ENCODE peak calls at places on chromosome 3, in six cellular contexts. One of them, this sample, is unnamed.

GRCh38 chr3:147368561-147369151 is 37.7 kb downstream of the ZIC4 start:
- DNase-seq in NT2/D1: no peak
- DNase-seq in H1: no peak
- DNase-seq in K562: no peak
- DNase-seq in HepG2: peak
- DNase-seq in GM12878: no peak
- DNase-seq in this sample: no peak

GRCh38 chr3:158097141-158097540 is 9.1 kb downstream of the SHOX2 start:
- DNase-seq in NT2/D1: no peak
- DNase-seq in H1: no peak
- DNase-seq in K562: no peak
- DNase-seq in HepG2: no peak
- DNase-seq in GM12878: no peak
- DNase-seq in this sample: no peak

GRCh38 chr3:123027292-123028232 is at the start of gene SEMA5B:
- DNase-seq in NT2/D1: peak
- DNase-seq in H1: no peak
- DNase-seq in K562: peak
- DNase-seq in HepG2: no peak
- DNase-seq in GM12878: no peak
- DNase-seq in this sample: no peak

GRCh38 chr3:14523792-14524191 is 16.4 kb downstream of the GRIP2 start:
- DNase-seq in NT2/D1: no peak
- DNase-seq in H1: no peak
- DNase-seq in K562: no peak
- DNase-seq in HepG2: no peak
- DNase-seq in GM12878: no peak
- DNase-seq in this sample: no peak

GRCh38 chr3:73504255-73504654 is 120.5 kb downstream of the PDZRN3 start:
- DNase-seq in NT2/D1: no peak
- DNase-seq in H1: no peak
- DNase-seq in K562: no peak
- DNase-seq in HepG2: no peak
- DNase-seq in GM12878: no peak
- DNase-seq in this sample: no peak

GRCh38 chr3:172658344-172659245 is 52.3 kb downstream of the NCEH1 start:
- DNase-seq in NT2/D1: no peak
- DNase-seq in H1: no peak
- DNase-seq in K562: peak
- DNase-seq in HepG2: peak
- DNase-seq in GM12878: no peak
- DNase-seq in this sample: peak

GRCh38 chr3:154749514-154749913 is 319.5 kb upstream of the GPR149 start:
- DNase-seq in NT2/D1: no peak
- DNase-seq in H1: no peak
- DNase-seq in K562: peak
- DNase-seq in HepG2: no peak
- DNase-seq in GM12878: no peak
- DNase-seq in this sample: no peak

GRCh38 chr3:19960670-19961069 is 13.8 kb downstream of the RAB5A start:
- DNase-seq in NT2/D1: no peak
- DNase-seq in H1: no peak
- DNase-seq in K562: no peak
- DNase-seq in HepG2: no peak
- DNase-seq in GM12878: no peak
- DNase-seq in this sample: no peak

GRCh38 chr3:192887047-192887446 is 30.6 kb downstream of the MB21D2 start:
- DNase-seq in NT2/D1: no peak
- DNase-seq in H1: no peak
- DNase-seq in K562: no peak
- DNase-seq in HepG2: peak
- DNase-seq in GM12878: no peak
- DNase-seq in this sample: peak

GRCh38 chr3:169278667-169279066 is 384.8 kb downstream of the MECOM start:
- DNase-seq in NT2/D1: no peak
- DNase-seq in H1: no peak
- DNase-seq in K562: no peak
- DNase-seq in HepG2: no peak
- DNase-seq in GM12878: no peak
- DNase-seq in this sample: no peak

GRCh38 chr3:46849098-46849631 is 14.1 kb downstream of the MYL3 start:
- DNase-seq in NT2/D1: no peak
- DNase-seq in H1: no peak
- DNase-seq in K562: no peak
- DNase-seq in HepG2: no peak
- DNase-seq in GM12878: no peak
- DNase-seq in this sample: no peak

GRCh38 chr3:46846624-46847542 is 16.4 kb downstream of the MYL3 start:
- DNase-seq in NT2/D1: no peak
- DNase-seq in H1: no peak
- DNase-seq in K562: no peak
- DNase-seq in HepG2: no peak
- DNase-seq in GM12878: no peak
- DNase-seq in this sample: no peak

GRCh38 chr3:46847744-46848143 is 15.5 kb downstream of the MYL3 start:
- DNase-seq in NT2/D1: no peak
- DNase-seq in H1: no peak
- DNase-seq in K562: no peak
- DNase-seq in HepG2: no peak
- DNase-seq in GM12878: no peak
- DNase-seq in this sample: no peak

GRCh38 chr3:46849686-46850467 is 13.4 kb downstream of the MYL3 start:
- DNase-seq in NT2/D1: no peak
- DNase-seq in H1: no peak
- DNase-seq in K562: no peak
- DNase-seq in HepG2: no peak
- DNase-seq in GM12878: no peak
- DNase-seq in this sample: no peak

GRCh38 chr3:46848271-46849097 is 14.8 kb downstream of the MYL3 start:
- DNase-seq in NT2/D1: peak
- DNase-seq in H1: no peak
- DNase-seq in K562: peak
- DNase-seq in HepG2: no peak
- DNase-seq in GM12878: no peak
- DNase-seq in this sample: no peak
- TF ChIP-seq YY1 in NT2/D1: no peak
- TF ChIP-seq YY1 in H1: no peak
- TF ChIP-seq YY1 in K562: peak
- TF ChIP-seq YY1 in HepG2: no peak
- TF ChIP-seq YY1 in GM12878: no peak
- TF ChIP-seq YY1 in this sample: no peak

GRCh38 chr3:190183121-190183520 is 62.4 kb upstream of the P3H2 start:
- DNase-seq in NT2/D1: no peak
- DNase-seq in H1: no peak
- DNase-seq in K562: no peak
- DNase-seq in HepG2: no peak
- DNase-seq in GM12878: no peak
- DNase-seq in this sample: no peak
- TF ChIP-seq ZNF274 in NT2/D1: no peak
- TF ChIP-seq ZNF274 in H1: no peak
- TF ChIP-seq ZNF274 in K562: no peak
- TF ChIP-seq ZNF274 in HepG2: no peak
- TF ChIP-seq ZNF274 in GM12878: no peak
- TF ChIP-seq ZNF274 in this sample: no peak

GRCh38 chr3:184757010-184757651 is 45.3 kb upstream of the MAGEF1 start:
- DNase-seq in NT2/D1: no peak
- DNase-seq in H1: no peak
- DNase-seq in K562: no peak
- DNase-seq in HepG2: no peak
- DNase-seq in GM12878: no peak
- DNase-seq in this sample: no peak
- TF ChIP-seq YY1 in NT2/D1: no peak
- TF ChIP-seq YY1 in H1: no peak
- TF ChIP-seq YY1 in K562: no peak
- TF ChIP-seq YY1 in HepG2: no peak
- TF ChIP-seq YY1 in GM12878: no peak
- TF ChIP-seq YY1 in this sample: no peak

DNA sequence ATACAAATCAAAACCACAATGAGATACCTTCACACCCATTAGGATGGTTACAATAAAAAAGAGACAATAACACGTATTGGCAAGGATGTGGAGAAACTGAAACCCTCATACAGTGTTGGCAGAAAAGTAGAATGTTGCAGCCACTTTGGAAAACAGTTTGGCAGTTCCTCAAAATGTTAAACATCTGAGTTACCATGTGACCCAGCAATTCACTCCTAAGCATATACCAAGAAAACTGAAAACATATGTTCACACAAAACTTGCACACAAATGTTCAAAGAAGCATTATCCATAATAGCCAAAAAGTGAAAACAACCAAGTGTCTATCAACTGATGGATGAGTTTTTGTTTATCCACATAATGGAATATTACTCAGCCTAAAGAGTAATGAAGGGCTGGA is 166.9 kb upstream of the FAM3D start:
- DNase-seq in NT2/D1: no peak
- DNase-seq in H1: no peak
- DNase-seq in K562: no peak
- DNase-seq in HepG2: no peak
- DNase-seq in GM12878: no peak
- DNase-seq in this sample: no peak
- TF ChIP-seq ZNF274 in NT2/D1: no peak
- TF ChIP-seq ZNF274 in H1: no peak
- TF ChIP-seq ZNF274 in K562: no peak
- TF ChIP-seq ZNF274 in HepG2: no peak
- TF ChIP-seq ZNF274 in GM12878: no peak
- TF ChIP-seq ZNF274 in this sample: no peak

DNA sequence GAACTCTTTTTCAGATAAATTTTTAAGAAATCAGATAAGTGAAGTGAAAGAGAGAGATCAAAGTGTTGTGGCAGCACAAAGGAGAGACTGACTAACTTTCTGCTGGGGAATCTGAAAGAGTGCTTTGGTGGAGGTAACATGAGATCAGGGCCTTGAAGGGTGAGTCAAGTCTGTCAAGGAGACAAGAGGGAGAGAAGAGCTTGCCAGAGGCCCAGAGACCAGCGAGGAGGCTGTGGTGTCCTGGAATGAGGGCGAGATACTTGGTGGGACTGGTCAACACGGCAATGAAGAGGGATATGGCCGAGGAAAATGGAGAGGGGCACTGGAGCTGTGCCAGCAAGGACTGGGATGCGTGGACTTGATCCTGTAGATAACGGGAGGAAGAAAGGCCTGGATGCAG is 4.6 kb downstream of the TADA3 start:
- DNase-seq in NT2/D1: no peak
- DNase-seq in H1: no peak
- DNase-seq in K562: peak
- DNase-seq in HepG2: no peak
- DNase-seq in GM12878: no peak
- DNase-seq in this sample: no peak
- TF ChIP-seq YY1 in NT2/D1: no peak
- TF ChIP-seq YY1 in H1: no peak
- TF ChIP-seq YY1 in K562: no peak
- TF ChIP-seq YY1 in HepG2: no peak
- TF ChIP-seq YY1 in GM12878: no peak
- TF ChIP-seq YY1 in this sample: no peak

GRCh38 chr3:134597390-134597975 is 53.3 kb downstream of the KY start:
- DNase-seq in NT2/D1: no peak
- DNase-seq in H1: no peak
- DNase-seq in K562: no peak
- DNase-seq in HepG2: peak
- DNase-seq in GM12878: no peak
- DNase-seq in this sample: no peak
- TF ChIP-seq ZNF274 in NT2/D1: no peak
- TF ChIP-seq ZNF274 in H1: no peak
- TF ChIP-seq ZNF274 in K562: no peak
- TF ChIP-seq ZNF274 in HepG2: no peak
- TF ChIP-seq ZNF274 in GM12878: no peak
- TF ChIP-seq ZNF274 in this sample: no peak

GRCh38 chr3:48419597-48419996 is 10.3 kb downstream of the PLXNB1 start:
- DNase-seq in NT2/D1: no peak
- DNase-seq in H1: no peak
- DNase-seq in K562: no peak
- DNase-seq in HepG2: no peak
- DNase-seq in GM12878: no peak
- DNase-seq in this sample: no peak
- TF ChIP-seq YY1 in NT2/D1: no peak
- TF ChIP-seq YY1 in H1: no peak
- TF ChIP-seq YY1 in K562: no peak
- TF ChIP-seq YY1 in HepG2: no peak
- TF ChIP-seq YY1 in GM12878: no peak
- TF ChIP-seq YY1 in this sample: no peak

GRCh38 chr3:33717616-33717865 is 513 bp downstream of the CLASP2 start:
- DNase-seq in NT2/D1: peak
- DNase-seq in H1: no peak
- DNase-seq in K562: peak
- DNase-seq in HepG2: no peak
- DNase-seq in GM12878: no peak
- DNase-seq in this sample: peak
- TF ChIP-seq ZNF274 in NT2/D1: no peak
- TF ChIP-seq ZNF274 in H1: no peak
- TF ChIP-seq ZNF274 in K562: no peak
- TF ChIP-seq ZNF274 in HepG2: no peak
- TF ChIP-seq ZNF274 in GM12878: no peak
- TF ChIP-seq ZNF274 in this sample: no peak

GRCh38 chr3:127889976-127890650 is 24.9 kb upstream of the KBTBD12 start:
- DNase-seq in NT2/D1: no peak
- DNase-seq in H1: no peak
- DNase-seq in K562: no peak
- DNase-seq in HepG2: no peak
- DNase-seq in GM12878: no peak
- DNase-seq in this sample: no peak
- TF ChIP-seq YY1 in NT2/D1: no peak
- TF ChIP-seq YY1 in H1: no peak
- TF ChIP-seq YY1 in K562: no peak
- TF ChIP-seq YY1 in HepG2: no peak
- TF ChIP-seq YY1 in GM12878: peak
- TF ChIP-seq YY1 in this sample: no peak

DNA sequence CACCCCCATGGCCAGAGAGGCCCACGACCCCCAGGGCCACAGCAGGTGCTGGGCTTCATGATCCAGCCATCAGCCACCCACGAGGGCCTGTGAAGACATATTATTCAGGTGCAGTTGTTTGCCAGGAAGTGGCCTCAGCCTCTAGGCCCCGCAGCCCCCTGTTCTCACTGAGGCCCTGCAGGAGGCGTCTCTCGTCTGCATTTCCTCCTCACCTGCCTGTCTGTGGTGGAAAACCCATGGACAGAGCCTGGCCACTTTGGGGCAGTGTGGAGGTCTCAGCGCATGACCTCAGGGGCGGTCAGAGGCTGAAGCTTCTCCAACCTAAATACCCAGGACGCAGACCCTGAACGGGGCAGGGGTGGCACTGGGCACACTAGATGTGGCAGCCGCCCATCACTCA is 18.6 kb downstream of the UROC1 start:
- DNase-seq in NT2/D1: no peak
- DNase-seq in H1: no peak
- DNase-seq in K562: no peak
- DNase-seq in HepG2: peak
- DNase-seq in GM12878: no peak
- DNase-seq in this sample: no peak
- TF ChIP-seq ZNF274 in NT2/D1: no peak
- TF ChIP-seq ZNF274 in H1: no peak
- TF ChIP-seq ZNF274 in K562: no peak
- TF ChIP-seq ZNF274 in HepG2: peak
- TF ChIP-seq ZNF274 in GM12878: no peak
- TF ChIP-seq ZNF274 in this sample: no peak

This sample was measured in HCT116.